ENCODE peak calls at places on chromosomes 4 and X, in five cellular contexts. B is mucosa of descending colon, S is keratinocyte, U is CD14-positive monocyte, I is AG09319. H is an unnamed sample.

GRCh38 chrX:147962476-147962875 is 18.7 kb upstream of the FMR1NB start:
- DNase-seq in B (no peak), S (no peak), U (no peak), I (no peak), H (no peak)

GRCh38 chrX:10486373-10486772 is 134.0 kb downstream of the MID1 start:
- DNase-seq in B (no peak), S (peak; percentile 21), U (no peak), I (no peak), H (no peak)

GRCh38 chrX:727738-728621 is 97.4 kb downstream of the SHOX start:
- DNase-seq in B (no peak), S (no peak), U (no peak), I (no peak), H (no peak)

GRCh38 chr4:168797176-168797575 is 212.9 kb downstream of the CBR4 start:
- DNase-seq in B (no peak), S (no peak), U (no peak), I (peak; percentile 49), H (no peak)

GRCh38 chr4:12701384-12701783 is 782.8 kb downstream of the RAB28 start:
- DNase-seq in B (no peak), S (no peak), U (no peak), I (no peak), H (no peak)

GRCh38 chrX:30920271-30920670 is 31.2 kb upstream of the TAB3 start:
- DNase-seq in B (no peak), S (no peak), U (no peak), I (no peak), H (no peak)

GRCh38 chr4:86685401-86685800 is 91.3 kb downstream of the PTPN13 start:
- DNase-seq in B (no peak), S (no peak), U (no peak), I (peak; percentile 23), H (no peak)

GRCh38 chr4:13635281-13635799 is 7.8 kb upstream of the BOD1L1 start:
- DNase-seq in B (no peak), S (no peak), U (no peak), I (no peak), H (no peak)

GRCh38 chr4:52941450-52941849 is 79.3 kb downstream of the RASL11B start:
- DNase-seq in B (no peak), S (no peak), U (no peak), I (no peak), H (no peak)

GRCh38 chr4:157128395-157128794 is 52.4 kb downstream of the GLRB start:
- DNase-seq in B (no peak), S (no peak), U (no peak), I (peak; percentile 7), H (no peak)
- TF ChIP-seq CTCF in B (no peak), S (peak; percentile 48), U (no peak), I (peak; percentile 63), H (peak; percentile 35)

GRCh38 chr4:147039991-147040575 is 94.4 kb upstream of the TTC29 start:
- DNase-seq in B (no peak), S (no peak), U (no peak), I (no peak), H (no peak)

GRCh38 chr4:147041376-147041775 is 95.7 kb upstream of the TTC29 start:
- DNase-seq in B (no peak), S (no peak), U (no peak), I (no peak), H (no peak)

GRCh38 chr4:147044241-147044640 is 98.6 kb upstream of the TTC29 start:
- DNase-seq in B (no peak), S (no peak), U (no peak), I (no peak), H (no peak)

GRCh38 chr4:147042046-147042445 is 96.4 kb upstream of the TTC29 start:
- DNase-seq in B (no peak), S (no peak), U (no peak), I (no peak), H (no peak)

DNA sequence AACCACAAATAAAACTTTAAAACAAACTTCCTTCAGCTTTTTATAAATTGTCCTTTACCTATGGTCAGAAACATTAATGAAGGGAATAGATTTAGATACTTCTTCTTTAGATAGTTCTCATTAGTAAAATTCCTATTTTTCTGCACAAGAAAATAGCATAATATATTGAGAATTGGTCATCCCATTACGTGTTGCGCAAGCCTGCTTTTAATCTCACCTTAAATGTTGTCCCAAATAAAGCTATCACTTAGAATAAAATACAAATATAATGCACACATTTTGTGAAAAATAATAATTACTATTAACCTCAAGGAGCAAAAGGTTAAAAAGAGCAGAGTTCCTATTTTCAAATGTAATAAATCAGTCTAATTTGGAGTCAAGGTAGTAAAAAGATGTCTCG is 95.2 kb upstream of the TTC29 start:
- DNase-seq in B (no peak), S (no peak), U (no peak), I (no peak), H (no peak)
- TF ChIP-seq CTCF in B (no peak), S (no peak), U (no peak), I (no peak), H (no peak)

DNA sequence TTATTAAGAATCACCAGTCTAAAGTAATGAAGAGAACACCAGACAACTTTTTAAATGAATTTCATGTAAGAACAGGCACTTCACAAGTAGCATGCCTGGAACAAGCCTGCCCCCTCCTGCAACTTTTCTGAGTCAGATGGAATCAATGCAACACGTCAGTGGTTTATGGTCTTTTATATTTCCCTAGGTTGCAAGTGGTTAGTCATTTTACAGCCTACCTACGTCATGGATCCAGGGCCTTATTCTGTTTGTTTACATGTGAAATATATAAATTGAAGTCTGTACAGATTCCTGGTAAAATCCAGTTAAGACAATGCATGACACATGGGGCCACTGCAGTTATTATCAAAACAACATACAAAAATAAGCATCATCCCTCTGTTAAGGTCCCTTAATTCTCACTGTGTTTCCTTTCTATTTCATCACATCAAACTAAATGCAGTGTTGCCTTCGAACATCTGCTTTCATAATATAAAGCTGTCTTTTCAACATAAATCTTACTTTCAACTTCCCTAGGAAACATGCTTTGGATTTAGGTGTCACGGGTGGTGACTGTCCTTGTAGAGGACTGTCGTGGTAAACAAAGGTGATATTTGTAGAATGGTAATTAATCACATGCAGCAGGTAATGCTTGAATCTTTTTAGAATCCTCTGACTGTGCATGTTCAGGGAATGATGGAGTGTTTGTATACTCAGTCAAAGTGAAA is 309.3 kb downstream of the FRMPD4 start:
- DNase-seq in B (no peak), S (peak; percentile 64), U (no peak), I (peak; percentile 15), H (no peak)
- TF ChIP-seq CTCF in B (no peak), S (peak; percentile 8), U (no peak), I (peak; percentile 26), H (no peak)

GRCh38 chrX:118183606-118184005 is 67.0 kb upstream of the KLHL13 start:
- DNase-seq in B (no peak), S (no peak), U (no peak), I (no peak), H (no peak)
- TF ChIP-seq CTCF in B (no peak), S (peak; percentile 39), U (peak; percentile 24), I (no peak), H (peak; percentile 12)

GRCh38 chr4:102454278-102454677 is 46.9 kb upstream of the NFKB1 start:
- DNase-seq in B (no peak), S (no peak), U (no peak), I (no peak), H (no peak)
- TF ChIP-seq CTCF in B (no peak), S (no peak), U (no peak), I (no peak), H (no peak)

DNA sequence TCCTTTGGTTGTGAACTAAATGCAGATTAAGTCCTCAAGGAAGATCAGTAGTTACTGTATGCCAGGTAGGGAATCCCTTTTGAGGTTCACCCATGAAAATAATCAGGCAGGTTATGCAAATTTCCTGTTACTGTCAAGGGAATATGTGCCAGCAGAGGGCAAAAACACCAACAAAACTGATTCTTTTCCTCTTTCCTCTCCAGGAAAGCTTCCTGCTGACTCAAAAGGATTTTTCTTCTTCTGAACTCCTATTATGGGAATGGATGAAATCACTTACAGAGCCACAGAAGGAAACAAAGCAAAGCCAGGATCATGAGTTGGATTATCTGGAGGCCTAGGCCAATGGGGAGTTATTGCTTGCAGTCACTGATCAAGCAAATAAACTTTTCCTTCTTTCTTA is 49.8 kb downstream of the TMPRSS11F start:
- DNase-seq in B (no peak), S (no peak), U (no peak), I (no peak), H (no peak)
- TF ChIP-seq CTCF in B (no peak), S (peak; percentile 28), U (no peak), I (no peak), H (no peak)

DNA sequence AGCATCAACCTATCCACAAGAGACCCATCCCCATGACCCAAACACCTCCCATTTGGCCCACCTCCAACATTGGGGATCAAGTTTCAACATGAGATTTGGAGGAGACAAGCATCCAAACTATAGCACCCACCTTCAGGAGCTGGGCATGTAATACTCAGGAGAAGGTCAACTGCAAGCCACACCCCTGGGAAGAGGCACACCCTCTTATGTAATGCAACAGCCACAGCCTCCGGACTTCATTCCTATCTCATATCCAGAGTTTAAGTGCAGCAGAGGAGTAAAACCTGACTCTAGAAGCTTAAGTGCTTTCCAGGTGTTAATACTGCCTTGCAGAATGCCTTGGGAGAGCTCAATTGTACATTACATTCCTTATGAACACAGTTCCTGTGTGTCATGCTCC is 197.4 kb downstream of the PTTG2 start:
- DNase-seq in B (peak; percentile 79), S (no peak), U (no peak), I (no peak), H (no peak)
- TF ChIP-seq CTCF in B (no peak), S (no peak), U (no peak), I (no peak), H (no peak)

DNA sequence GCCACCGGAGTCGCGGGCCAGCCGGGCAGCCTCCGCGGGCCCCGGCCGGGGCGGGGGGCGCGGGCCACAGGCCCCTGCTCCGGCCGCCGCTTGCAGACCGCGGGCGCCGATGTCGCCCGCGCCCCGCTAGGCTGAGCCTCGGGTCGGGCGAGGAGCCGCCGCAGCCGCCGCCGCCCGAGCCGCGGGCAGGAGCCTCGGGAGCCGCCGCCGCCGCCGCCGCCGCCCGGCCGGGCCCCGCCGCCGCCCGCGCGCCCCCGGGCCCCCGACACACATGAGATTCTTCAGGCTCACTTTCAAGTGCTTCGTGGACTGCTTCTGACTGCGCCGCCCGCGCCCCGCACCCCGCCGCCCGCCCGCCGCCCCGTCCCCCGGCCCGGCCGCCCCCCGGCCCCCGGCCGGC is 345 bp downstream of the SLC6A8 start:
- DNase-seq in B (no peak), S (no peak), U (no peak), I (no peak), H (no peak)
- TF ChIP-seq CTCF in B (no peak), S (no peak), U (no peak), I (no peak), H (no peak)

GRCh38 chr4:92843784-92844183 is 540.0 kb downstream of the GRID2 start:
- DNase-seq in B (no peak), S (no peak), U (no peak), I (no peak), H (no peak)

GRCh38 chr4:92840880-92841279 is 537.1 kb downstream of the GRID2 start:
- DNase-seq in B (no peak), S (no peak), U (no peak), I (no peak), H (no peak)
- TF ChIP-seq CTCF in B (no peak), S (no peak), U (no peak), I (no peak), H (no peak)

GRCh38 chr4:177450421-177451107 is 8.3 kb upstream of the AGA start:
- DNase-seq in B (no peak), S (no peak), U (no peak), I (no peak), H (no peak)
- TF ChIP-seq CTCF in B (no peak), S (no peak), U (no peak), I (no peak), H (no peak)

H was measured in right lobe of liver.